ENCODE peak calls at places on chromosome 1, in four cellular contexts. One of them, this sample, is unnamed.
A peak's percentile ranks its signal among the peaks of the same experiment; 100 is the strongest.

GRCh38 chr1:200415693-200416593 is 6.1 kb upstream of the ZNF281 start:
- DNase-seq in HepG2: peak; percentile 75
- DNase-seq in K562: no peak
- DNase-seq in GM12878: no peak
- DNase-seq in this sample: no peak

GRCh38 chr1:169889871-169890270 is 3.8 kb downstream of the SCYL3 start:
- DNase-seq in HepG2: no peak
- DNase-seq in K562: no peak
- DNase-seq in GM12878: no peak
- DNase-seq in this sample: no peak

GRCh38 chr1:172460901-172461315 is 17.0 kb upstream of the PIGC start:
- DNase-seq in HepG2: no peak
- DNase-seq in K562: no peak
- DNase-seq in GM12878: no peak
- DNase-seq in this sample: no peak

GRCh38 chr1:218339267-218339831 is 5.8 kb upstream of the TGFB2 start:
- DNase-seq in HepG2: peak; percentile 19
- DNase-seq in K562: peak; percentile 35
- DNase-seq in GM12878: no peak
- DNase-seq in this sample: no peak

GRCh38 chr1:1329304-1330210 is 1.5 kb upstream of the TAS1R3 start:
- DNase-seq in HepG2: no peak
- DNase-seq in K562: no peak
- DNase-seq in GM12878: no peak
- DNase-seq in this sample: no peak

GRCh38 chr1:204678721-204679455 is 6.7 kb downstream of the LRRN2 start:
- DNase-seq in HepG2: no peak
- DNase-seq in K562: no peak
- DNase-seq in GM12878: no peak
- DNase-seq in this sample: no peak

GRCh38 chr1:178417858-178418257 is 78.9 kb downstream of the CLEC20A start:
- DNase-seq in HepG2: peak; percentile 53
- DNase-seq in K562: no peak
- DNase-seq in GM12878: no peak
- DNase-seq in this sample: no peak

GRCh38 chr1:10917513-10918454 is 94.7 kb upstream of the TARDBP start:
- DNase-seq in HepG2: no peak
- DNase-seq in K562: no peak
- DNase-seq in GM12878: no peak
- DNase-seq in this sample: no peak

GRCh38 chr1:67955591-67955990 is 94.8 kb downstream of the DIRAS3 start:
- DNase-seq in HepG2: no peak
- DNase-seq in K562: no peak
- DNase-seq in GM12878: no peak
- DNase-seq in this sample: no peak

GRCh38 chr1:211713231-211713630 is 37.8 kb upstream of the NEK2 start:
- DNase-seq in HepG2: no peak
- DNase-seq in K562: no peak
- DNase-seq in GM12878: no peak
- DNase-seq in this sample: no peak

GRCh38 chr1:208461680-208462079 is 217.5 kb upstream of the PLXNA2 start:
- DNase-seq in HepG2: no peak
- DNase-seq in K562: peak; percentile 25
- DNase-seq in GM12878: no peak
- DNase-seq in this sample: peak; percentile 47

GRCh38 chr1:45001011-45001481 is 10.1 kb downstream of the HECTD3 start:
- DNase-seq in HepG2: no peak
- DNase-seq in K562: no peak
- DNase-seq in GM12878: no peak
- DNase-seq in this sample: no peak

GRCh38 chr1:182279724-182280506 is 111.7 kb downstream of the GLUL start:
- DNase-seq in HepG2: peak; percentile 91
- DNase-seq in K562: no peak
- DNase-seq in GM12878: no peak
- DNase-seq in this sample: no peak

GRCh38 chr1:60987904-60988303 is 94.5 kb upstream of the NFIA start:
- DNase-seq in HepG2: no peak
- DNase-seq in K562: no peak
- DNase-seq in GM12878: no peak
- DNase-seq in this sample: no peak

GRCh38 chr1:22398656-22399420 is 52.8 kb upstream of the ZBTB40 start:
- DNase-seq in HepG2: no peak
- DNase-seq in K562: no peak
- DNase-seq in GM12878: no peak
- DNase-seq in this sample: no peak

GRCh38 chr1:205515781-205516253 is 11.3 kb downstream of the CDK18 start:
- DNase-seq in HepG2: peak; percentile 72
- DNase-seq in K562: peak; percentile 65
- DNase-seq in GM12878: no peak
- DNase-seq in this sample: no peak

GRCh38 chr1:149903836-149904491 is 4.6 kb downstream of the BOLA1 start:
- DNase-seq in HepG2: no peak
- DNase-seq in K562: no peak
- DNase-seq in GM12878: no peak
- DNase-seq in this sample: no peak

GRCh38 chr1:156140879-156141707 is 12.3 kb upstream of the SEMA4A start:
- DNase-seq in HepG2: no peak
- DNase-seq in K562: peak; percentile 73
- DNase-seq in GM12878: no peak
- DNase-seq in this sample: peak; percentile 77

GRCh38 chr1:206000641-206001339 is 2.4 kb downstream of the RAB7B start:
- DNase-seq in HepG2: no peak
- DNase-seq in K562: no peak
- DNase-seq in GM12878: no peak
- DNase-seq in this sample: no peak

GRCh38 chr1:222629921-222630535 is 12.1 kb downstream of the MIA3 start:
- DNase-seq in HepG2: no peak
- DNase-seq in K562: no peak
- DNase-seq in GM12878: no peak
- DNase-seq in this sample: no peak

GRCh38 chr1:222631611-222632208 is 13.8 kb downstream of the MIA3 start:
- DNase-seq in HepG2: no peak
- DNase-seq in K562: no peak
- DNase-seq in GM12878: no peak
- DNase-seq in this sample: no peak

GRCh38 chr1:222632749-222633148 is 14.9 kb downstream of the MIA3 start:
- DNase-seq in HepG2: no peak
- DNase-seq in K562: no peak
- DNase-seq in GM12878: no peak
- DNase-seq in this sample: no peak

DNA sequence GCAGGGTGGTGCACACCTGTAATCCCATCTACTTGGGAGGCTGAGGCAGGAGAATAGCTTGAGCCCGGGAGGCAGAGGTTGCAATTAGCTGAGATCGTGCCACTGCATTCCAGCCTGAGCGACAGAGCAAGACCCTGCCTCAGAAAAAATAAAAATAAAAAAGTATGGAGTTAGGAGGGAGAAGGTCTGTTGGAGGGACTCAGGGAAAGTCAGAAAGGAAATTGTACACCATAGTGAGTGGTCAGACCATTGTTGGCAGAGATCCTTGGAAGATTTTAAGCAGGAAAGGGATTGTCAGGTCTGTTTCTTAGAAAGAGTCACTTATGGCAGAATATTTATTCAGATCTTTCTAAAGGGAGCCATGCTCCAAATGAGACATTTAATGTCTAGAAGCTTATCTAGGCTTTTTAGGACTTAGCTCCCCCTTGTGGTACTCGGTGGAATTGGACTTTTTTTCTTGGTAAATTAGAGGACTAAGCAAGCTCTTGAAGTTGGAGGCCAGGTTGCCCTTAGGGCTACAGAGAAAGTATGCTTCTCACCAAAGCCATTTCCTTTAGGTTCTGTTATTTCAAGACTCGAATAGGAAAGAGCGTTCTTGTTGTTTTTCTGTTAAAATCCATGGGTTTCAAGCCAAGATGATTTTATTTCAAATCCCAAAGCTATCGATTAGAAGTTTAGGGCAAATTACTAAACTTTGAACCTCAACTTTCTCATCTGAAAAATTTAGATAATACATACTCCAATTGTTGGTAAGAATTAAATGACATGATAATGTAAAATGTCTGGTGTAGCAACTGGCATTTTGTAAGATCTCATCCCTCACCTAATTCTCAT is 16.5 kb downstream of the MIA3 start:
- DNase-seq in HepG2: peak; percentile 87
- DNase-seq in K562: peak; percentile 62
- DNase-seq in GM12878: no peak
- DNase-seq in this sample: peak; percentile 61
- TF ChIP-seq FOXK2 in HepG2: no peak
- TF ChIP-seq FOXK2 in K562: no peak
- TF ChIP-seq FOXK2 in GM12878: no peak
- TF ChIP-seq FOXK2 in this sample: no peak

GRCh38 chr1:46490603-46491499 is 1.2 kb downstream of the DMBX1 start:
- DNase-seq in HepG2: no peak
- DNase-seq in K562: no peak
- DNase-seq in GM12878: no peak
- DNase-seq in this sample: no peak
- TF ChIP-seq FOXK2 in HepG2: no peak
- TF ChIP-seq FOXK2 in K562: no peak
- TF ChIP-seq FOXK2 in GM12878: no peak
- TF ChIP-seq FOXK2 in this sample: no peak

GRCh38 chr1:69776555-69776954 is 208.8 kb downstream of the LRRC7 start:
- DNase-seq in HepG2: no peak
- DNase-seq in K562: no peak
- DNase-seq in GM12878: no peak
- DNase-seq in this sample: no peak
- TF ChIP-seq FOXK2 in HepG2: no peak
- TF ChIP-seq FOXK2 in K562: no peak
- TF ChIP-seq FOXK2 in GM12878: no peak
- TF ChIP-seq FOXK2 in this sample: no peak

GRCh38 chr1:199083680-199084079 is 444.8 kb downstream of the PTPRC start:
- DNase-seq in HepG2: no peak
- DNase-seq in K562: no peak
- DNase-seq in GM12878: no peak
- DNase-seq in this sample: no peak
- TF ChIP-seq FOXK2 in HepG2: no peak
- TF ChIP-seq FOXK2 in K562: no peak
- TF ChIP-seq FOXK2 in GM12878: no peak
- TF ChIP-seq FOXK2 in this sample: no peak

DNA sequence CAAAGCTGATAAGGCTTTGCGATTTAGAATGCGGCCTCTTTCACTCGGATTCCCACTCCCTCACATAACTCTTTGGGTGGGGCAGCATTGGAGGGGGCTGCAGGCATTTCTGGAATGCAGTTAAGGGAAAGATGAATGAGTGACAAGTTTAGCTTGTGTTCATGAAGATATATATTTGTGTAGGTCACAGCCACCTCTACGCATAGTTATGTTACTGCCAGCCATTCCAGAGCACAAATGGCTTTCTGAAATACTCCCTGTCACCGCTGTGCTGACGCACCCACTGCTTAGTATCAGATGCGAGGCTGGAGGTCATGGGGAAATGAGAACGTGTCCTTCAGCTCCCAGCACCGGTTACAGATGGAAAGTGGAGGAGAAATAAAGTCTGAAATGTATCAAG is 54.1 kb upstream of the ATP1A1 start:
- DNase-seq in HepG2: peak; percentile 50
- DNase-seq in K562: peak; percentile 33
- DNase-seq in GM12878: no peak
- DNase-seq in this sample: no peak
- TF ChIP-seq FOXK2 in HepG2: no peak
- TF ChIP-seq FOXK2 in K562: no peak
- TF ChIP-seq FOXK2 in GM12878: no peak
- TF ChIP-seq FOXK2 in this sample: no peak

GRCh38 chr1:15523922-15524282 is at the start of gene CASP9:
- DNase-seq in HepG2: no peak
- DNase-seq in K562: no peak
- DNase-seq in GM12878: no peak
- DNase-seq in this sample: no peak
- TF ChIP-seq FOXK2 in HepG2: no peak
- TF ChIP-seq FOXK2 in K562: no peak
- TF ChIP-seq FOXK2 in GM12878: no peak
- TF ChIP-seq FOXK2 in this sample: no peak

GRCh38 chr1:114002492-114003290 is 23.4 kb downstream of the OLFML3 start:
- DNase-seq in HepG2: peak; percentile 4
- DNase-seq in K562: no peak
- DNase-seq in GM12878: no peak
- DNase-seq in this sample: no peak

GRCh38 chr1:113995382-113995781 is 16.1 kb downstream of the OLFML3 start:
- DNase-seq in HepG2: no peak
- DNase-seq in K562: no peak
- DNase-seq in GM12878: no peak
- DNase-seq in this sample: no peak

GRCh38 chr1:113999233-113999632 is 20.0 kb downstream of the OLFML3 start:
- DNase-seq in HepG2: no peak
- DNase-seq in K562: no peak
- DNase-seq in GM12878: no peak
- DNase-seq in this sample: no peak

GRCh38 chr1:113993766-113994165 is 14.5 kb downstream of the OLFML3 start:
- DNase-seq in HepG2: no peak
- DNase-seq in K562: no peak
- DNase-seq in GM12878: no peak
- DNase-seq in this sample: no peak

GRCh38 chr1:113998361-113998760 is 19.1 kb downstream of the OLFML3 start:
- DNase-seq in HepG2: no peak
- DNase-seq in K562: peak; percentile 5
- DNase-seq in GM12878: no peak
- DNase-seq in this sample: no peak
- TF ChIP-seq FOXK2 in HepG2: no peak
- TF ChIP-seq FOXK2 in K562: no peak
- TF ChIP-seq FOXK2 in GM12878: no peak
- TF ChIP-seq FOXK2 in this sample: no peak